ENCODE peak calls at places on chromosomes 6 and 20, in nine cellular contexts. M is activated T-cell treated with anti-CD3 and anti-CD28 coated beads, Interleukin-2, amount 50 U/mL, for 72 hours; P is GM12865; Q is LHCN-M2; Y is NCI-H1694 treated with DMSO at 0.1 percent for 48 hours; O is DMS 273 treated with DMSO at 0.1 percent for 48 hours; B is NCI-H2029 treated with DMSO at 0.1 percent for 48 hours; U is CD4-positive, alpha-beta memory T cell; H is germinal center. L is an unnamed sample.

GRCh38 chr6:131471331-131471730 is 101.7 kb upstream of the ARG1 start:
- DNase-seq in Y (no peak), Q (no peak), P (no peak), H (no peak), M (no peak), B (no peak), U (no peak), O (no peak), L (no peak)

GRCh38 chr20:10171864-10172751 is 46.5 kb upstream of the SNAP25 start:
- DNase-seq in O (peak; percentile 69), P (no peak), Q (peak; percentile 17), H (peak; percentile 6), B (peak; percentile 38), M (peak; percentile 67), U (no peak), Y (peak; percentile 61), L (no peak)

GRCh38 chr20:21096321-21097043 is 9.7 kb downstream of the LINC00237 start:
- DNase-seq in M (no peak), Y (no peak), Q (peak; percentile 25), B (peak; percentile 85), U (no peak), H (peak; percentile 22), P (peak; percentile 52), O (no peak), L (no peak)

GRCh38 chr6:43481075-43481474 is 3.7 kb downstream of the TJAP1 start:
- DNase-seq in M (peak; percentile 44), H (no peak), B (no peak), Y (no peak), Q (peak; percentile 50), U (no peak), O (no peak), P (no peak), L (no peak)

GRCh38 chr6:112690497-112691202 is 343.5 kb downstream of the RFPL4B start:
- DNase-seq in U (no peak), Q (peak; percentile 95), B (no peak), M (no peak), Y (peak; percentile 75), O (no peak), P (no peak), H (no peak), L (no peak)

GRCh38 chr6:137013738-137014602 is 30.8 kb downstream of the IL20RA start:
- DNase-seq in B (peak; percentile 6), H (no peak), Y (peak; percentile 23), O (no peak), M (no peak), P (no peak), U (no peak), Q (peak; percentile 84), L (no peak)

GRCh38 chr6:159104163-159104885 is 59.5 kb upstream of the TAGAP start:
- DNase-seq in M (peak; percentile 78), P (peak; percentile 82), O (peak; percentile 7), Y (peak; percentile 69), U (peak; percentile 78), B (no peak), H (peak; percentile 83), Q (peak; percentile 17), L (peak; percentile 65)

GRCh38 chr6:170085475-170086401 is 205.1 kb downstream of the DLL1 start:
- DNase-seq in B (no peak), H (no peak), M (no peak), Y (no peak), P (no peak), U (no peak), O (no peak), Q (no peak), L (no peak)

GRCh38 chr6:17058550-17058949 is 43.3 kb upstream of the STMND1 start:
- DNase-seq in H (no peak), O (no peak), Q (no peak), U (no peak), P (no peak), M (no peak), Y (no peak), B (no peak), L (no peak)

GRCh38 chr20:1374246-1374645 is 18.6 kb downstream of the FKBP1A start:
- DNase-seq in Y (no peak), P (no peak), B (no peak), O (no peak), M (no peak), U (no peak), Q (no peak), H (no peak), L (no peak)

GRCh38 chr6:3294921-3295871 is 36.4 kb downstream of the PSMG4 start:
- DNase-seq in U (no peak), B (peak; percentile 66), M (no peak), Y (no peak), P (no peak), H (no peak), O (no peak), Q (no peak), L (no peak)

GRCh38 chr6:42028234-42029061 is 21.9 kb upstream of the TAF8 start:
- DNase-seq in Y (no peak), B (no peak), M (no peak), Q (peak; percentile 87), O (no peak), U (no peak), P (no peak), H (no peak), L (no peak)

GRCh38 chr6:150145830-150146229 is 3.0 kb downstream of the PPP1R14C start:
- DNase-seq in P (no peak), U (no peak), O (no peak), H (peak; percentile 22), M (no peak), Y (no peak), B (no peak), Q (no peak), L (no peak)

GRCh38 chr6:24274441-24275083 is 83.3 kb downstream of the DCDC2 start:
- DNase-seq in H (no peak), U (no peak), P (no peak), O (peak; percentile 5), Y (peak; percentile 14), B (peak; percentile 72), Q (peak; percentile 27), M (no peak), L (no peak)

GRCh38 chr6:109373762-109374161 is 8.5 kb downstream of the CD164 start:
- DNase-seq in O (no peak), Q (no peak), B (no peak), H (no peak), Y (no peak), M (peak; percentile 65), P (peak; percentile 89), U (no peak), L (no peak)

GRCh38 chr6:54135665-54136370 is 24.6 kb downstream of the MLIP start:
- DNase-seq in H (no peak), Q (peak; percentile 46), U (no peak), P (no peak), Y (no peak), B (no peak), O (peak; percentile 35), M (no peak), L (no peak)

GRCh38 chr6:38646166-38646565 is 6.4 kb upstream of the BTBD9 start:
- DNase-seq in P (no peak), O (peak; percentile 92), H (no peak), B (no peak), U (no peak), Q (peak; percentile 13), Y (peak; percentile 67), M (no peak), L (no peak)

GRCh38 chr6:141105481-141105880 is 1027.2 kb upstream of the GJE1 start:
- DNase-seq in M (no peak), Q (no peak), Y (no peak), H (no peak), U (no peak), P (no peak), O (peak; percentile 15), B (no peak), L (no peak)

GRCh38 chr6:149809798-149810197 is 54.4 kb downstream of the LRP11 start:
- DNase-seq in Q (no peak), O (no peak), Y (no peak), M (no peak), H (no peak), U (no peak), B (no peak), P (no peak), L (no peak)

GRCh38 chr6:63635165-63635562 is 438 bp upstream of the PHF3 start:
- DNase-seq in P (no peak), H (no peak), M (no peak), Y (peak; percentile 24), Q (no peak), U (no peak), O (no peak), B (no peak), L (no peak)

GRCh38 chr20:42260216-42260615 is 642.0 kb upstream of the CHD6 start:
- DNase-seq in Y (no peak), O (no peak), H (no peak), U (no peak), B (no peak), P (no peak), M (no peak), Q (no peak), L (no peak)

GRCh38 chr6:169323221-169323620 is 69.6 kb upstream of the THBS2 start:
- DNase-seq in P (no peak), U (no peak), O (no peak), H (no peak), M (no peak), Q (no peak), Y (no peak), B (no peak), L (no peak)

GRCh38 chr6:35543459-35544193 is 30.9 kb upstream of the TULP1 start:
- DNase-seq in M (no peak), Q (no peak), P (peak; percentile 10), Y (no peak), B (no peak), H (no peak), O (no peak), U (no peak), L (no peak)

GRCh38 chr20:8583209-8584106 is 451.4 kb downstream of the PLCB1 start:
- DNase-seq in M (no peak), Y (no peak), H (no peak), B (no peak), U (no peak), Q (no peak), P (no peak), O (no peak), L (no peak)

GRCh38 chr6:71621918-71622519 is 264.3 kb upstream of the RIMS1 start:
- DNase-seq in P (peak; percentile 1), B (no peak), U (no peak), Y (no peak), Q (peak; percentile 19), M (no peak), H (no peak), O (no peak), L (no peak)

L was measured in T-helper 9 cell.